ENCODE peak calls at places on chromosomes 13 and 19, in ten cellular contexts. E, N, I, C, G, Y, K, M, Z and U are unnamed samples.

GRCh38 chr13:79457948-79458347 is 23.0 kb upstream of the NDFIP2 start:
- DNase-seq in C (peak; percentile 36), I (no peak), K (no peak), E (no peak), N (no peak), M (no peak), Y (no peak), G (peak; percentile 93), Z (no peak), U (no peak)

GRCh38 chr13:110340812-110341444 is 33.8 kb downstream of the COL4A2 start:
- DNase-seq in K (peak; percentile 76), Y (peak; percentile 95), M (no peak), E (peak; percentile 54), Z (no peak), G (peak; percentile 65), C (no peak), I (no peak), N (peak; percentile 85), U (peak; percentile 86)

GRCh38 chr13:79749985-79750551 is 269.1 kb downstream of the NDFIP2 start:
- DNase-seq in G (peak; percentile 94), Y (no peak), E (no peak), N (no peak), I (no peak), M (no peak), K (peak; percentile 34), C (peak; percentile 88), Z (no peak), U (peak; percentile 74)

GRCh38 chr19:33032218-33032781 is 32.4 kb downstream of the RHPN2 start:
- DNase-seq in Z (no peak), K (peak; percentile 70), G (no peak), E (peak; percentile 75), N (no peak), C (no peak), Y (no peak), I (no peak), M (no peak), U (no peak)

GRCh38 chr13:90680826-90681225 is 666.7 kb upstream of the MIR17HG start:
- DNase-seq in E (no peak), G (no peak), M (no peak), Y (no peak), K (no peak), I (no peak), Z (no peak), N (no peak), C (no peak), U (no peak)

GRCh38 chr19:35509018-35509652 is 4.3 kb downstream of the DMKN start:
- DNase-seq in K (peak; percentile 71), Y (no peak), N (no peak), Z (no peak), C (no peak), E (peak; percentile 67), M (no peak), I (no peak), G (peak; percentile 38), U (no peak)

GRCh38 chr19:6480843-6481415 is 658 bp downstream of the DENND1C start:
- DNase-seq in Y (no peak), Z (peak; percentile 52), M (no peak), I (no peak), C (no peak), N (no peak), E (no peak), G (no peak), K (no peak), U (no peak)

GRCh38 chr13:28559636-28560259 is 64.8 kb upstream of the FLT1 start:
- DNase-seq in Z (no peak), E (no peak), G (no peak), N (no peak), I (no peak), C (no peak), Y (no peak), M (no peak), K (no peak), U (no peak)

GRCh38 chr19:28481674-28482073 is 731.3 kb downstream of the UQCRFS1 start:
- DNase-seq in K (no peak), M (no peak), E (no peak), N (no peak), Z (no peak), I (no peak), Y (no peak), C (no peak), G (no peak), U (no peak)
- H3K27ac ChIP-seq in K (no peak overlapping the region), M (no peak overlapping the region), E (peak overlapping the region; percentile 64), N (no peak overlapping the region), Z (no peak overlapping the region), I (no peak overlapping the region), Y (no peak overlapping the region), C (no peak overlapping the region), G (no peak overlapping the region), U (no peak overlapping the region)

GRCh38 chr13:114199961-114200672 is 21.1 kb downstream of the CFAP97D2 start:
- DNase-seq in E (no peak), G (peak; percentile 41), K (no peak), Y (no peak), M (no peak), I (no peak), N (no peak), C (no peak), Z (no peak), U (no peak)

GRCh38 chr13:114194853-114195252 is 15.8 kb downstream of the CFAP97D2 start:
- DNase-seq in Y (no peak), K (no peak), E (no peak), M (no peak), C (no peak), I (no peak), Z (no peak), G (no peak), N (no peak), U (no peak)

GRCh38 chr13:114196629-114197028 is 17.6 kb downstream of the CFAP97D2 start:
- DNase-seq in Y (no peak), I (no peak), C (no peak), E (no peak), G (no peak), N (no peak), Z (no peak), K (no peak), M (no peak), U (no peak)

GRCh38 chr13:114200673-114201005 is 21.6 kb downstream of the CFAP97D2 start:
- DNase-seq in E (no peak), K (no peak), M (no peak), G (no peak), Y (no peak), I (no peak), Z (no peak), C (no peak), N (no peak), U (no peak)

DNA sequence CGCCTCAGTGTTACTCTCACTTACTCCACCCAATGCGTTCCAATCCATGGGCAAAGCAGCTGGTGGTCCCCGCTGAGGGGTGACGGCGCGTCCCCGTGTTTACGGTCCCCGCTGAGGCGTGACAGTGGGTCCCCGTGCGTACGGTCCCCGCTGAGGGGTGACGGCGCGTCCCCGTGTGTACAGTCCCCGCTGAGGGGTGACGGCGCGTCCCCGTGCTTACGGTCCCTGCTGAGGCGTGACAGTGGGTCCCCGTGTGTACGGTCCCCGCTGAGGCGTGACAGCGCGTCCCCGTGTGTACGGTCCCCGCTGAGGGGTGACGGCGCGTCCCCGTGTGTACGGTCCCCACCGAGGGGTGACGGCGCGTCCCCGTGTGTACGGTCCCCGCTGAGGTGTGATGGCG is 19.5 kb downstream of the CFAP97D2 start:
- DNase-seq in Z (no peak), M (no peak), Y (no peak), I (no peak), C (no peak), E (no peak), N (no peak), G (no peak), K (no peak), U (no peak)
- H3K4me3 ChIP-seq in Z (no peak overlapping the region), M (no peak overlapping the region), Y (no peak overlapping the region), I (no peak overlapping the region), C (no peak overlapping the region), E (no peak overlapping the region), N (no peak overlapping the region), G (no peak overlapping the region), K (no peak overlapping the region), U (no peak overlapping the region)

GRCh38 chr19:39660661-39661060 is 4.9 kb downstream of the LGALS16 start:
- DNase-seq in I (no peak), C (no peak), Z (no peak), G (no peak), M (no peak), N (no peak), K (no peak), Y (no peak), E (no peak), U (no peak)

GRCh38 chr19:39655613-39656012 is at the start of gene LGALS16:
- DNase-seq in I (no peak), Y (no peak), G (no peak), N (no peak), M (no peak), E (no peak), K (no peak), Z (no peak), C (no peak), U (no peak)

GRCh38 chr19:39659791-39660190 is 4.1 kb downstream of the LGALS16 start:
- DNase-seq in E (no peak), K (no peak), Z (no peak), G (no peak), C (no peak), M (no peak), N (no peak), I (no peak), Y (no peak), U (no peak)

GRCh38 chr19:39661565-39661964 is 5.9 kb downstream of the LGALS16 start:
- DNase-seq in E (no peak), Y (no peak), N (no peak), I (no peak), Z (no peak), G (no peak), K (no peak), M (no peak), C (no peak), U (no peak)
- H3K27ac ChIP-seq in E (no peak overlapping the region), Y (no peak overlapping the region), N (no peak overlapping the region), I (no peak overlapping the region), Z (no peak overlapping the region), G (no peak overlapping the region), K (no peak overlapping the region), M (no peak overlapping the region), C (no peak overlapping the region), U (no peak overlapping the region)

GRCh38 chr19:49465371-49465770 is 8.6 kb upstream of the FLT3LG start:
- DNase-seq in M (no peak), E (no peak), K (no peak), N (no peak), Z (peak; percentile 63), G (no peak), C (no peak), I (no peak), Y (no peak), U (no peak)

GRCh38 chr19:49469828-49470614 is 4.0 kb upstream of the FLT3LG start:
- DNase-seq in K (peak; percentile 72), G (no peak), E (no peak), I (no peak), N (no peak), C (no peak), Z (peak; percentile 86), M (no peak), Y (no peak), U (no peak)

GRCh38 chr19:49470615-49470978 is 3.4 kb upstream of the FLT3LG start:
- DNase-seq in G (no peak), I (no peak), Y (no peak), E (no peak), M (no peak), K (no peak), Z (no peak), N (no peak), C (no peak), U (no peak)

GRCh38 chr19:49468199-49468598 is 5.8 kb upstream of the FLT3LG start:
- DNase-seq in G (no peak), Z (no peak), N (no peak), E (no peak), I (no peak), K (no peak), M (no peak), Y (no peak), C (no peak), U (no peak)

GRCh38 chr19:49468746-49469447 is 5.1 kb upstream of the FLT3LG start:
- DNase-seq in K (peak; percentile 77), E (peak; percentile 67), Y (peak; percentile 31), N (no peak), C (no peak), I (no peak), G (peak; percentile 78), M (no peak), Z (peak; percentile 97), U (peak; percentile 84)
- H3K4me3 ChIP-seq in K (no peak overlapping the region), E (no peak overlapping the region), Y (no peak overlapping the region), N (no peak overlapping the region), C (no peak overlapping the region), I (no peak overlapping the region), G (no peak overlapping the region), M (no peak overlapping the region), Z (no peak overlapping the region), U (no peak overlapping the region)